ENCODE peak calls at places on chromosomes 1 and 21, in four cellular contexts. L, D, B and C are unnamed samples.

GRCh38 chr1:116847688-116848531 is 61.8 kb upstream of the PTGFRN start:
- DNase-seq in L (peak; percentile 86), D (no peak), B (no peak), C (no peak)

GRCh38 chr1:95042286-95042685 is 30.5 kb downstream of the ALG14 start:
- DNase-seq in L (no peak), D (no peak), B (no peak), C (no peak)

GRCh38 chr1:244099258-244099930 is 48.3 kb downstream of the ZBTB18 start:
- DNase-seq in L (no peak), D (no peak), B (no peak), C (no peak)

GRCh38 chr1:98884864-98885263 is 119.8 kb downstream of the PLPPR5 start:
- DNase-seq in L (no peak), D (no peak), B (no peak), C (no peak)

GRCh38 chr1:108051625-108052382 is 86.8 kb upstream of the VAV3 start:
- DNase-seq in L (no peak), D (no peak), B (no peak), C (no peak)

GRCh38 chr1:241902376-241903067 is 54.5 kb downstream of the EXO1 start:
- DNase-seq in L (no peak), D (no peak), B (no peak), C (no peak)

GRCh38 chr1:226871636-226872327 is 1.4 kb downstream of the PSEN2 start:
- DNase-seq in L (no peak), D (no peak), B (no peak), C (no peak)

GRCh38 chr1:40897499-40897898 is 35.3 kb upstream of the CITED4 start:
- DNase-seq in L (peak; percentile 81), D (no peak), B (peak; percentile 7), C (no peak)

GRCh38 chr1:222068937-222069336 is 327.0 kb upstream of the DUSP10 start:
- DNase-seq in L (peak; percentile 15), D (no peak), B (no peak), C (no peak)

GRCh38 chr1:201500670-201501120 is 6.2 kb downstream of the CSRP1 start:
- DNase-seq in L (no peak), D (no peak), B (no peak), C (no peak)

GRCh38 chr1:29711582-29712274 is 475.4 kb downstream of the PTPRU start:
- DNase-seq in L (peak; percentile 79), D (no peak), B (no peak), C (no peak)

GRCh38 chr1:28971980-28972771 is 57.8 kb downstream of the EPB41 start:
- DNase-seq in L (peak; percentile 82), D (no peak), B (no peak), C (no peak)

GRCh38 chr1:209323743-209324142 is 259.8 kb upstream of the CAMK1G start:
- DNase-seq in L (no peak), D (no peak), B (no peak), C (no peak)

GRCh38 chr21:42925114-42925907 is at the start of gene ERVH48-1:
- DNase-seq in L (no peak), D (no peak), B (peak; percentile 31), C (no peak)

GRCh38 chr1:2314803-2315710 is 76.3 kb downstream of the MORN1 start:
- DNase-seq in L (peak; percentile 68), D (no peak), B (peak; percentile 28), C (no peak)

GRCh38 chr1:172727956-172728603 is 69.2 kb downstream of the FASLG start:
- DNase-seq in L (peak; percentile 44), D (peak; percentile 41), B (peak; percentile 63), C (peak; percentile 87)

GRCh38 chr1:30840904-30841598 is 67.5 kb downstream of the SDC3 start:
- DNase-seq in L (no peak), D (peak; percentile 37), B (no peak), C (no peak)

GRCh38 chr1:206538086-206538781 is 30.9 kb downstream of the RASSF5 start:
- DNase-seq in L (no peak), D (no peak), B (no peak), C (no peak)

GRCh38 chr1:55212349-55213028 is 2.7 kb downstream of the USP24 start:
- DNase-seq in L (no peak), D (no peak), B (peak; percentile 29), C (no peak)

GRCh38 chr1:20470174-20470573 is 15.8 kb downstream of the CAMK2N1 start:
- DNase-seq in L (peak; percentile 20), D (peak; percentile 22), B (no peak), C (no peak)